ENCODE peak calls at places on chromosome 1, in nine cellular contexts. One of them, this sample, is unnamed.

GRCh38 chr1:18142471-18142870 is 34.9 kb downstream of the IGSF21 start:
- DNase-seq in PC-3: no peak
- DNase-seq in HepG2: no peak
- DNase-seq in fibroblast of lung: no peak
- DNase-seq in cardiac fibroblast: no peak
- DNase-seq in bronchial epithelial cell: no peak
- DNase-seq in PC-9: no peak
- DNase-seq in left ventricle myocardium inferior: no peak
- DNase-seq in transverse colon: no peak
- DNase-seq in this sample: no peak

GRCh38 chr1:93219443-93219842 is 38.9 kb downstream of the CCDC18 start:
- DNase-seq in PC-9: no peak
- DNase-seq in HepG2: no peak
- DNase-seq in left ventricle myocardium inferior: no peak
- DNase-seq in fibroblast of lung: peak
- DNase-seq in PC-3: no peak
- DNase-seq in bronchial epithelial cell: no peak
- DNase-seq in transverse colon: no peak
- DNase-seq in cardiac fibroblast: no peak
- DNase-seq in this sample: no peak

GRCh38 chr1:91075233-91076135 is 53.6 kb upstream of the ZNF644 start:
- DNase-seq in PC-3: peak
- DNase-seq in fibroblast of lung: no peak
- DNase-seq in bronchial epithelial cell: no peak
- DNase-seq in cardiac fibroblast: no peak
- DNase-seq in left ventricle myocardium inferior: no peak
- DNase-seq in HepG2: peak
- DNase-seq in transverse colon: no peak
- DNase-seq in PC-9: no peak
- DNase-seq in this sample: peak

GRCh38 chr1:145977486-145978476 is 13.3 kb downstream of the POLR3GL start:
- DNase-seq in bronchial epithelial cell: peak
- DNase-seq in cardiac fibroblast: peak
- DNase-seq in PC-3: peak
- DNase-seq in PC-9: peak
- DNase-seq in transverse colon: peak
- DNase-seq in HepG2: peak
- DNase-seq in left ventricle myocardium inferior: peak
- DNase-seq in fibroblast of lung: peak
- DNase-seq in this sample: peak

GRCh38 chr1:86849756-86850155 is 64.2 kb downstream of the SELENOF start:
- DNase-seq in PC-9: no peak
- DNase-seq in PC-3: no peak
- DNase-seq in transverse colon: no peak
- DNase-seq in cardiac fibroblast: no peak
- DNase-seq in fibroblast of lung: no peak
- DNase-seq in HepG2: no peak
- DNase-seq in bronchial epithelial cell: no peak
- DNase-seq in left ventricle myocardium inferior: no peak
- DNase-seq in this sample: no peak

GRCh38 chr1:117534995-117535467 is 70.8 kb upstream of the TENT5C start:
- DNase-seq in cardiac fibroblast: peak
- DNase-seq in transverse colon: peak
- DNase-seq in PC-3: peak
- DNase-seq in fibroblast of lung: peak
- DNase-seq in bronchial epithelial cell: peak
- DNase-seq in left ventricle myocardium inferior: no peak
- DNase-seq in HepG2: peak
- DNase-seq in PC-9: peak
- DNase-seq in this sample: peak

GRCh38 chr1:18934205-18935000 is 22.1 kb downstream of the IFFO2 start:
- DNase-seq in cardiac fibroblast: no peak
- DNase-seq in left ventricle myocardium inferior: no peak
- DNase-seq in PC-3: no peak
- DNase-seq in bronchial epithelial cell: no peak
- DNase-seq in PC-9: no peak
- DNase-seq in transverse colon: no peak
- DNase-seq in fibroblast of lung: no peak
- DNase-seq in HepG2: no peak
- DNase-seq in this sample: no peak

GRCh38 chr1:246782120-246782900 is 58.1 kb downstream of the SCCPDH start:
- DNase-seq in PC-9: no peak
- DNase-seq in PC-3: peak
- DNase-seq in bronchial epithelial cell: peak
- DNase-seq in cardiac fibroblast: peak
- DNase-seq in fibroblast of lung: peak
- DNase-seq in HepG2: peak
- DNase-seq in left ventricle myocardium inferior: peak
- DNase-seq in transverse colon: no peak
- DNase-seq in this sample: peak

GRCh38 chr1:247494746-247495145 is 36.8 kb upstream of the OR2B11 start:
- DNase-seq in transverse colon: no peak
- DNase-seq in fibroblast of lung: no peak
- DNase-seq in HepG2: no peak
- DNase-seq in bronchial epithelial cell: no peak
- DNase-seq in PC-9: no peak
- DNase-seq in left ventricle myocardium inferior: no peak
- DNase-seq in PC-3: peak
- DNase-seq in cardiac fibroblast: no peak
- DNase-seq in this sample: no peak

GRCh38 chr1:101239095-101240040 is 2.5 kb downstream of the S1PR1 start:
- DNase-seq in cardiac fibroblast: no peak
- DNase-seq in fibroblast of lung: no peak
- DNase-seq in PC-3: no peak
- DNase-seq in transverse colon: no peak
- DNase-seq in PC-9: no peak
- DNase-seq in bronchial epithelial cell: no peak
- DNase-seq in HepG2: no peak
- DNase-seq in left ventricle myocardium inferior: no peak
- DNase-seq in this sample: no peak

GRCh38 chr1:85502625-85503083 is 37.7 kb upstream of the DDAH1 start:
- DNase-seq in left ventricle myocardium inferior: no peak
- DNase-seq in PC-3: peak
- DNase-seq in PC-9: peak
- DNase-seq in transverse colon: peak
- DNase-seq in cardiac fibroblast: peak
- DNase-seq in HepG2: peak
- DNase-seq in bronchial epithelial cell: peak
- DNase-seq in fibroblast of lung: peak
- DNase-seq in this sample: peak
- TF ChIP-seq CTCF in left ventricle myocardium inferior: peak
- TF ChIP-seq CTCF in PC-3: peak
- TF ChIP-seq CTCF in PC-9: peak
- TF ChIP-seq CTCF in transverse colon: peak
- TF ChIP-seq CTCF in cardiac fibroblast: peak
- TF ChIP-seq CTCF in HepG2: peak
- TF ChIP-seq CTCF in bronchial epithelial cell: peak
- TF ChIP-seq CTCF in fibroblast of lung: peak
- TF ChIP-seq CTCF in this sample: peak

DNA sequence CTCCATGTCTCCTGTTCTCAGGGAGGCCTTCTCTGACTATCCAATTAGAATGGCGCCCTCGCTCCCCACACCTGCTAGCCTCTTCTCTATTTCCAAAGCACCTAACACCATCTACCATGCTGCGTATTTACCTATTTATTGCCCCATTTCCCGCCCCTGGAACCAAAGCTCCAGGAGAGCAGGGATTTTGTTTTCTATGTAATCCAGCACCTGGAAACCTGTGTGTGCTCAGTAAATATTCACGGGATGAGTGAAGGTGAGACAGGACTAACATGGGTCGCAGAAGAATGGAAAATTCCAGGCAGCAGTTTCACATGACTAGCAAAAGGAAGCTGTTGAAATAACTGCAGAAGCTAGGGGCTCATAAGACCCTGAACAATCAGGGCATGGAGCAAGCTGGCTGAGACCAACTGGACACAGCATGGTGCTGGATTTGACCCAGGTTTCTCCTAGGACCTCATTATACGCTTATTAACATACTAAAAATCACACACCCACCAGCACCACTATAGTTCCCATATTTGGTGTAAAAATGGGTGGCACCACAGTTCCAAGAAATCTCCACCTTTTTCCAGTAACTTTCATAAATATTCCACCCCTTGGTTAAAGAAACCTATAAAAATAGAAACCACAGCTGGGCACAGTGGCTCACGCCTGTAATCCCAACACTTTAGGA is 15.1 kb upstream of the TENT5B start:
- DNase-seq in cardiac fibroblast: peak
- DNase-seq in PC-3: no peak
- DNase-seq in left ventricle myocardium inferior: no peak
- DNase-seq in PC-9: no peak
- DNase-seq in transverse colon: no peak
- DNase-seq in bronchial epithelial cell: no peak
- DNase-seq in HepG2: peak
- DNase-seq in fibroblast of lung: no peak
- DNase-seq in this sample: no peak
- H3K4me3 ChIP-seq in cardiac fibroblast: no peak
- H3K4me3 ChIP-seq in PC-3: no peak
- H3K4me3 ChIP-seq in left ventricle myocardium inferior: no peak
- H3K4me3 ChIP-seq in PC-9: no peak
- H3K4me3 ChIP-seq in transverse colon: no peak
- H3K4me3 ChIP-seq in bronchial epithelial cell: no peak
- H3K4me3 ChIP-seq in HepG2: peak
- H3K4me3 ChIP-seq in fibroblast of lung: no peak
- H3K4me3 ChIP-seq in this sample: no peak

GRCh38 chr1:54173681-54174080 is 20.9 kb upstream of the CDCP2 start:
- DNase-seq in transverse colon: no peak
- DNase-seq in PC-9: no peak
- DNase-seq in cardiac fibroblast: no peak
- DNase-seq in HepG2: no peak
- DNase-seq in fibroblast of lung: no peak
- DNase-seq in left ventricle myocardium inferior: no peak
- DNase-seq in bronchial epithelial cell: no peak
- DNase-seq in PC-3: no peak
- DNase-seq in this sample: no peak

GRCh38 chr1:54174106-54174505 is 21.3 kb upstream of the CDCP2 start:
- DNase-seq in cardiac fibroblast: no peak
- DNase-seq in transverse colon: no peak
- DNase-seq in left ventricle myocardium inferior: no peak
- DNase-seq in PC-3: no peak
- DNase-seq in fibroblast of lung: no peak
- DNase-seq in bronchial epithelial cell: no peak
- DNase-seq in HepG2: no peak
- DNase-seq in PC-9: no peak
- DNase-seq in this sample: no peak

GRCh38 chr1:54177726-54178125 is 22.1 kb downstream of the CYB5RL start:
- DNase-seq in PC-9: no peak
- DNase-seq in fibroblast of lung: no peak
- DNase-seq in PC-3: no peak
- DNase-seq in bronchial epithelial cell: no peak
- DNase-seq in HepG2: no peak
- DNase-seq in cardiac fibroblast: no peak
- DNase-seq in left ventricle myocardium inferior: no peak
- DNase-seq in transverse colon: no peak
- DNase-seq in this sample: no peak

GRCh38 chr1:54178296-54179070 is 21.3 kb downstream of the CYB5RL start:
- DNase-seq in bronchial epithelial cell: no peak
- DNase-seq in transverse colon: no peak
- DNase-seq in fibroblast of lung: no peak
- DNase-seq in PC-3: no peak
- DNase-seq in PC-9: no peak
- DNase-seq in cardiac fibroblast: no peak
- DNase-seq in HepG2: no peak
- DNase-seq in left ventricle myocardium inferior: no peak
- DNase-seq in this sample: no peak

GRCh38 chr1:54176621-54177327 is 23.1 kb downstream of the CYB5RL start:
- DNase-seq in fibroblast of lung: no peak
- DNase-seq in PC-3: no peak
- DNase-seq in HepG2: no peak
- DNase-seq in left ventricle myocardium inferior: no peak
- DNase-seq in cardiac fibroblast: no peak
- DNase-seq in transverse colon: no peak
- DNase-seq in bronchial epithelial cell: no peak
- DNase-seq in PC-9: no peak
- DNase-seq in this sample: no peak
- TF ChIP-seq CTCF in fibroblast of lung: no peak
- TF ChIP-seq CTCF in PC-3: no peak
- TF ChIP-seq CTCF in HepG2: no peak
- TF ChIP-seq CTCF in left ventricle myocardium inferior: no peak
- TF ChIP-seq CTCF in cardiac fibroblast: no peak
- TF ChIP-seq CTCF in transverse colon: no peak
- TF ChIP-seq CTCF in bronchial epithelial cell: no peak
- TF ChIP-seq CTCF in PC-9: no peak
- TF ChIP-seq CTCF in this sample: no peak

GRCh38 chr1:24150228-24151174 is 7.6 kb upstream of the IL22RA1 start:
- DNase-seq in left ventricle myocardium inferior: peak
- DNase-seq in bronchial epithelial cell: peak
- DNase-seq in PC-3: peak
- DNase-seq in cardiac fibroblast: peak
- DNase-seq in HepG2: peak
- DNase-seq in fibroblast of lung: peak
- DNase-seq in transverse colon: peak
- DNase-seq in PC-9: peak
- DNase-seq in this sample: peak
- H3K4me3 ChIP-seq in left ventricle myocardium inferior: peak
- H3K4me3 ChIP-seq in bronchial epithelial cell: peak
- H3K4me3 ChIP-seq in PC-3: peak
- H3K4me3 ChIP-seq in cardiac fibroblast: no peak
- H3K4me3 ChIP-seq in HepG2: peak
- H3K4me3 ChIP-seq in fibroblast of lung: no peak
- H3K4me3 ChIP-seq in transverse colon: peak
- H3K4me3 ChIP-seq in PC-9: peak
- H3K4me3 ChIP-seq in this sample: peak

DNA sequence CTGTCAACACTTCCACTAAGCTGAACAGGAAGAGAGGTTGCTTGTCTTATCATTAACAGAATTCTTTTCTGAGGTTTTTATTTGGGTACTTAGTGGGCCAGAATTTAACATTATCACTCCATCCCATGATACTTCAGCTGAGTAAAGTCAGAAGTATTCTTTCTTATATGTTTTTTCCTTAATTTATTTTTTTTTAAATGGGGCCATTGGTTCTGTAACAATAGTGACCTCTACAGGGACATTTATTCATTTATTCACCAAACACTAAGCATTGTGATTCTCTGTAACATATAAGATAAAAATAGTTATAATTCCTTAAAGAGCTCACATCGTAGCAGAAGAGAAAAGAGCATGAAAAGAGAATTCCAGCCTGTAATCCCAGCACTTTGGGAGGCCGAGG is 9.8 kb downstream of the GREM2 start:
- DNase-seq in cardiac fibroblast: peak
- DNase-seq in PC-3: peak
- DNase-seq in transverse colon: no peak
- DNase-seq in bronchial epithelial cell: peak
- DNase-seq in left ventricle myocardium inferior: no peak
- DNase-seq in fibroblast of lung: peak
- DNase-seq in PC-9: no peak
- DNase-seq in HepG2: no peak
- DNase-seq in this sample: peak
- TF ChIP-seq CTCF in cardiac fibroblast: no peak
- TF ChIP-seq CTCF in PC-3: peak
- TF ChIP-seq CTCF in transverse colon: no peak
- TF ChIP-seq CTCF in bronchial epithelial cell: no peak
- TF ChIP-seq CTCF in left ventricle myocardium inferior: no peak
- TF ChIP-seq CTCF in fibroblast of lung: no peak
- TF ChIP-seq CTCF in PC-9: no peak
- TF ChIP-seq CTCF in HepG2: no peak
- TF ChIP-seq CTCF in this sample: peak